ENCODE peak calls at places on chromosome 15, in six cellular contexts. A, F, T, V, X and D are unnamed samples.
A peak's percentile ranks its signal among the peaks of the same experiment; 100 is the strongest.

GRCh38 chr15:73944161-73945099 is 18.2 kb downstream of the LOXL1 start:
- DNase-seq in A (no peak), F (peak; percentile 86), T (no peak), V (no peak), X (no peak), D (no peak)

GRCh38 chr15:88334436-88334835 is 77.9 kb upstream of the NTRK3 start:
- DNase-seq in A (no peak), F (no peak), T (no peak), V (no peak), X (no peak), D (no peak)

GRCh38 chr15:73781038-73781925 is 28.1 kb upstream of the INSYN1 start:
- DNase-seq in A (peak; percentile 73), F (no peak), T (no peak), V (no peak), X (no peak), D (no peak)

GRCh38 chr15:84151205-84151931 is 84.2 kb upstream of the GOLGA6L4 start:
- DNase-seq in A (no peak), F (no peak), T (no peak), V (no peak), X (no peak), D (no peak)

GRCh38 chr15:49279481-49280186 is 109.6 kb downstream of the GALK2 start:
- DNase-seq in A (no peak), F (no peak), T (no peak), V (no peak), X (no peak), D (no peak)

GRCh38 chr15:43800286-43801136 is at the start of gene HYPK:
- DNase-seq in A (peak; percentile 90), F (peak; percentile 91), T (peak; percentile 55), V (peak; percentile 41), X (peak; percentile 73), D (peak; percentile 93)

GRCh38 chr15:70339551-70340517 is 242.1 kb upstream of the TLE3 start:
- DNase-seq in A (no peak), F (peak; percentile 68), T (no peak), V (no peak), X (no peak), D (peak; percentile 44)

GRCh38 chr15:62809106-62809967 is 233.2 kb upstream of the TPM1 start:
- DNase-seq in A (no peak), F (peak; percentile 66), T (no peak), V (no peak), X (peak; percentile 23), D (no peak)

GRCh38 chr15:87702270-87702669 is 554.3 kb downstream of the NTRK3 start:
- DNase-seq in A (no peak), F (no peak), T (no peak), V (no peak), X (no peak), D (no peak)

GRCh38 chr15:52163321-52164190 is 27.6 kb downstream of the GNB5 start:
- DNase-seq in A (peak; percentile 37), F (peak; percentile 34), T (no peak), V (no peak), X (no peak), D (no peak)

GRCh38 chr15:32683906-32684584 is 33.8 kb upstream of the GREM1 start:
- DNase-seq in A (no peak), F (no peak), T (no peak), V (no peak), X (no peak), D (peak; percentile 38)

GRCh38 chr15:52440414-52440813 is 88.3 kb downstream of the MYO5A start:
- DNase-seq in A (no peak), F (no peak), T (no peak), V (no peak), X (peak; percentile 9), D (peak; percentile 10)

GRCh38 chr15:99433757-99434211 is 132.0 kb upstream of the MEF2A start:
- DNase-seq in A (no peak), F (no peak), T (no peak), V (no peak), X (no peak), D (no peak)

GRCh38 chr15:64895285-64896065 is 16.2 kb upstream of the ANKDD1A start:
- DNase-seq in A (no peak), F (no peak), T (peak; percentile 77), V (no peak), X (no peak), D (peak; percentile 68)

GRCh38 chr15:71448688-71449114 is 333.4 kb downstream of the THSD4 start:
- DNase-seq in A (peak; percentile 19), F (peak; percentile 47), T (no peak), V (peak; percentile 39), X (peak; percentile 51), D (peak; percentile 18)

GRCh38 chr15:41934843-41935242 is 37.5 kb downstream of the EHD4 start:
- DNase-seq in A (peak; percentile 37), F (no peak), T (no peak), V (no peak), X (no peak), D (no peak)

GRCh38 chr15:38129531-38130199 is 123.0 kb upstream of the SPRED1 start:
- DNase-seq in A (peak; percentile 7), F (peak; percentile 9), T (peak; percentile 39), V (no peak), X (no peak), D (peak; percentile 58)

GRCh38 chr15:77830041-77830440 is 197.3 kb upstream of the LINGO1 start:
- DNase-seq in A (no peak), F (no peak), T (no peak), V (no peak), X (no peak), D (no peak)

GRCh38 chr15:88800026-88800425 is 3.2 kb upstream of the ACAN start:
- DNase-seq in A (no peak), F (no peak), T (no peak), V (no peak), X (no peak), D (no peak)

GRCh38 chr15:33729648-33730047 is 238.6 kb upstream of the CHRM5 start:
- DNase-seq in A (no peak), F (peak; percentile 14), T (no peak), V (no peak), X (peak; percentile 7), D (no peak)

GRCh38 chr15:81853349-81853748 is 192.5 kb downstream of the MEX3B start:
- DNase-seq in A (no peak), F (no peak), T (no peak), V (no peak), X (no peak), D (no peak)
- TF ChIP-seq GABPA in A (no peak), F (no peak), T (no peak), V (no peak), X (no peak), D (no peak)

GRCh38 chr15:101126618-101127502 is 125.0 kb downstream of the CHSY1 start:
- DNase-seq in A (no peak), F (peak; percentile 63), T (no peak), V (no peak), X (no peak), D (no peak)
- TF ChIP-seq GABPA in A (no peak), F (no peak), T (no peak), V (no peak), X (no peak), D (no peak)

GRCh38 chr15:59976480-59976879 is 27.6 kb upstream of the FOXB1 start:
- DNase-seq in A (no peak), F (no peak), T (peak; percentile 12), V (no peak), X (no peak), D (peak; percentile 84)
- TF ChIP-seq GABPA in A (peak; percentile 67), F (no peak), T (no peak), V (no peak), X (no peak), D (peak; percentile 51)

DNA sequence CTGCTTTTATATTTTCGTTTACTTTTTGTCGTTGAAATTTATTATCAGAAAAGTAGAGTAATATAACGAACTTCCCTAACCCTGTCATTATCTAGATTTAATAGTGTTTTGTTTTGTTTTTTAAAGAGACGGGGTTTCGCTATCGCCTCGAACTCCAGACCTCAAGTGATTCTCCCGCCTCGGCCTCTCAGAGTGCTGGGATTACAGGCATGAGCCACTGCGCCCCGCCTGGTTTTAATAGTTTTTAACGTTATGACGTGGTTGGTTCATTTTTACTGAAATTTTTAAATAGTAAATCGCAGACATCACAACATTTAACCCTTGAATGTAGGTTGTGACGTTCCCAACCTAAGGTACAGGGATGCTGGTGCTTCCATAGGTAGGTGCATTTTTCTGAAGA is 1.0 kb downstream of the NGRN start:
- DNase-seq in A (no peak), F (no peak), T (no peak), V (no peak), X (no peak), D (peak; percentile 12)
- TF ChIP-seq GABPA in A (no peak), F (no peak), T (no peak), V (no peak), X (no peak), D (no peak)

DNA sequence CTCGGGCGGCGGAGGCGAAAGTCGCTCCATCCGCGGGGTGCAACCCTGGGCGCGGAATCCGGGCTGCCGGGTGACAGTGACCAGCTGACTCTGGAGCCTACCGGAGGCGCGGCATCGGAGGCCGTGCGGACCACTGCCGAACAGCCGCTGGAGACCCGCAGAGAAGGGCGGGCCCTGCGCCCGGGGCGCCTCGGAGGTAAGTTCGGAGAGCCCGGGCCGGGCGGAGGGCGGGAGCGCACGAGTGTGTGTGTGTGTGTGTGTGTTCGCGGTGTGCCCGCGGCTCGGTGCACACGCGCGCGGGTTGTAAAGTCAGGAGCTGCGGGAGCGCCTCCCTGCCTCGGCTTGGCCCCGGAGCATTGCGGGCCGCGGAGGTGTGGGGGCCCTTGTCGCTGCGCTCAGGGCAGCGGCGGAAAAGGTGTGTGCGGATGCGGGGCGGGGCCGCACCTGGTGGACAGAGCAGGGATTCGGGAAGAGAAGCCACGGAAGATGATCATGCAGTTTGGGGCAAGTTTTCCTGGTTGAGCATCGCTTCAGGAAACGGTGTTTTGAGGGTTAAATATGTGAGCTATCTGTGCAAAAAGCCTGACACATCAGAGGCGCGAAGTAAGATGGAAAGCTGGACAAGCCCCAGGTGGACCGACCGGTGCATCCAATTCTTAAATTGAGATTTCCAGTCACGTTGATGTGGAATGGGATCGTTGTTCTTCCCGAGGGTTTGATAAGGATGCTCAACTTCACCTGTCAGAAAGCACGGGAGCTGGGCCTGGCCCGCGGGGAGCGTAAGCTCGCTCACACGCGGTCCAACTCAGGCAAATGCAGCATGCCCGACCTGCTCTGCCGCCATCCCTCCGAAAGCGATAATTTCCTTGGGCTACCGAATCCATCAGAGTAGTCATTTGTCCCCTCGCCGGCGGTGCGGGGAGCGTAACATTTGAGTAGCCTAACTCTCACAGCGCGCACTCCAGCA is 492 bp downstream of the MINAR1 start:
- DNase-seq in A (no peak), F (peak; percentile 79), T (no peak), V (no peak), X (no peak), D (no peak)
- TF ChIP-seq GABPA in A (no peak), F (no peak), T (no peak), V (no peak), X (no peak), D (no peak)

DNA sequence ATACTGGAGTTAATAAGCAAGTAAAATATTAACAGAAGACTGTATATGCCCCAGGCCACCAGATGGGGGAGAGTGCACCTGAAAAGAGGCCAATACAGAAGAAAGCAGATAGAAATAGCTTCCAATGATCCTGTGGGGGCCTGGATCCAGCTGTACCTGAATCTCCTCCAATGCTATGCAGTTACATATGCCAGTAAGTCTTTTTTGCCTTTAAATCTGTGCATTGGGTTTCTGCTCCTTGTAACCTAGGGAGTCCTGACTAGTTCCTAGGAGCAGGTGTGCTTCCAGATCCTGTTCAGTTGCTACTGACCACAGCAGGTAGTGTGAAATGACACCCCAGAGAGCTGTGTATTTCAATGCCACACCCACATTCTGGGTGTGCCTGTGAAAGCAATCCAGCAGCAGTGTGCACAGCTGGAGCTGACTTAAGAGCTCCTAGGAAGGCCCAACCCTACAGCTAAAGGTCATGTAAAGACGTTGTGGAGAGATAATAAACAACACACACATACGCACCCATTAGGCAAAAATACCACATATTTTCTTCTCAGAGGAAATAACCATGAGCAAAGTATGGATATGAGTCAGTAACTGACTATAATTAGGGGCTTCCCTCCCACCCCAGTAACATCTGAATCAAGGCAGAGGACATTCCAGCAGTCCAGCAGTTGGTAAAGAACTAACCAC is 62.2 kb upstream of the AKAP13 start:
- DNase-seq in A (no peak), F (no peak), T (peak; percentile 83), V (no peak), X (no peak), D (no peak)
- TF ChIP-seq GABPA in A (no peak), F (no peak), T (peak; percentile 59), V (no peak), X (no peak), D (no peak)